ENCODE peak calls at places on chromosomes 5 and 9, in five cellular contexts. E is cardiac fibroblast, N is ovary, P is left ventricle myocardium inferior, H is foreskin fibroblast. Y is an unnamed sample.

GRCh38 chr5:92222449-92222848 is 839.3 kb upstream of the ARRDC3 start:
- DNase-seq in P (no peak), E (no peak), H (peak), N (no peak), Y (no peak)

GRCh38 chr9:84139296-84140100 is 158.9 kb downstream of the RMI1 start:
- DNase-seq in N (peak), P (no peak), H (peak), E (peak), Y (no peak)

GRCh38 chr9:91427873-91428272 is 4.2 kb upstream of the NFIL3 start:
- DNase-seq in E (peak), H (peak), N (no peak), P (no peak), Y (no peak)

GRCh38 chr5:14557840-14558239 is 23.8 kb upstream of the OTULINL start:
- DNase-seq in N (no peak), P (no peak), H (no peak), E (no peak), Y (no peak)

GRCh38 chr9:137167752-137168574 is 1.9 kb downstream of the LRRC26 start:
- DNase-seq in N (peak), P (no peak), H (peak), E (no peak), Y (no peak)

GRCh38 chr5:6188344-6188743 is 190.0 kb downstream of the MED10 start:
- DNase-seq in N (no peak), H (no peak), P (no peak), E (no peak), Y (no peak)

GRCh38 chr5:17315710-17316221 is 98.3 kb downstream of the BASP1 start:
- DNase-seq in H (peak), E (peak), N (no peak), P (no peak), Y (peak)

GRCh38 chr5:75566710-75567309 is 44.4 kb upstream of the ANKDD1B start:
- DNase-seq in E (peak), H (peak), P (no peak), N (no peak), Y (peak)

GRCh38 chr9:112914524-112914923 is 23.8 kb upstream of the SLC46A2 start:
- DNase-seq in P (no peak), N (no peak), H (no peak), E (no peak), Y (no peak)

DNA sequence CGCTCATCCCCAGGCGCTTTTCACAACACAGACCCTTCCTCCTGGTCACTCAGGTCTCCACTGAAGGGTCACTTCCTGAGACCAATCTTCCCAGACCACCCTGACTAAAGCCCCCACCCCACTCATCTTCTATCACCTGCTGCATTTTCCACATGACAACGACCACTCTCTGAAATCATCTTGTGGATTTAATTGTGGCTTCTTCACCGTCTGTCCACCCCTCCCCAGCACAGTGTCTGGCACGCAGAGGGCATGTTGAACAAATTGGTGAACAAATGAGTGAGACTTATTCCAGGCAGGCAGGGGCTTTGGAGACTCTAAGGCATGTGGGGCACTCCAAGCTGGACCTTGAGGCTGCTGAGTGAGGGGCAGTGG is 8.8 kb downstream of the BARX1 start:
- DNase-seq in E (no peak), H (no peak), N (no peak), P (no peak), Y (no peak)
- H3K4me3 ChIP-seq in E (no peak), H (no peak), N (no peak), P (peak), Y (no peak)

GRCh38 chr5:139389701-139390638 is at the start of gene MZB1:
- DNase-seq in H (no peak), N (no peak), E (no peak), P (no peak), Y (no peak)

GRCh38 chr5:139390639-139391569 is 1.2 kb upstream of the MZB1 start:
- DNase-seq in E (no peak), P (no peak), N (peak), H (no peak), Y (no peak)

GRCh38 chr5:139392678-139393496 is 2.0 kb downstream of the PROB1 start:
- DNase-seq in P (peak), N (no peak), E (no peak), H (peak), Y (no peak)

GRCh38 chr5:139392324-139392677 is 2.6 kb upstream of the MZB1 start:
- DNase-seq in E (no peak), P (no peak), N (no peak), H (no peak), Y (no peak)

DNA sequence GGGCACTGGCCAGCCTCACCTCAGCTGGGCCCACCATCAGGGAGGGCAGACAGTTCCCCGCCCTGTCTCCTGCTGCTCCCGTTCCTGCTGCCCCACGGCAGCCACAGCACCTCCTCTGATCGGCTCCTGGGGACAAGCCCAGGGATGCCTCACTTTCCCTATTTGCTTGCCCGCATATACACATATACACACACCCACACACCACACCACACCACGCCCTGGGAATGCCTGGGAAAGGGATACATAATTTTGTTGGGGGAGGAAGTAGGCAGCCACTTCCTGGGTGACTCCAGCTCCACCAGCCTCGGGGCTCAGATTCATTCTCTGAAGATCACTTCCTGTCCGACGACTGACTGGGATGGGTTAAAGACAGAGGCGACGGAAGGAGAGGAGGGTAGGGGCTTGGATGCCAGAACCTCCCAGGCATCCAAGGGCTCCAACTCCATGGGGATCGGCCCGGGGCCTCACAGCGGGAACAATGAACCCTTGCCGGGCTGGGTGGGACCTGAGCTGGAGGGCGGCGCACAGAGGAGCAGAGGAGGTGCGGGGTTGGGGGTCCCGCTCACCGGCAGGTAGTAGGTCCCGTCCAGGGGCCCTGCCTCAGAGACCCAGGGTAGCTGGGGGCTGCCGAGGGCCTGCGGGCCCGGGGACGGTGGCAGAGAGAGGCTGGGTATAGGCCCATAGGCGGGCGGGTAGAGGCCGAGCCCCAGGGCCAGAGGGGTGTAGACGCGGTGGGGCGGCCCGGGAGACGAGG is 2.0 kb upstream of the MZB1 start:
- DNase-seq in E (peak), H (peak), N (no peak), P (no peak), Y (no peak)
- H3K4me3 ChIP-seq in E (no peak), H (peak), N (no peak), P (peak), Y (no peak)

DNA sequence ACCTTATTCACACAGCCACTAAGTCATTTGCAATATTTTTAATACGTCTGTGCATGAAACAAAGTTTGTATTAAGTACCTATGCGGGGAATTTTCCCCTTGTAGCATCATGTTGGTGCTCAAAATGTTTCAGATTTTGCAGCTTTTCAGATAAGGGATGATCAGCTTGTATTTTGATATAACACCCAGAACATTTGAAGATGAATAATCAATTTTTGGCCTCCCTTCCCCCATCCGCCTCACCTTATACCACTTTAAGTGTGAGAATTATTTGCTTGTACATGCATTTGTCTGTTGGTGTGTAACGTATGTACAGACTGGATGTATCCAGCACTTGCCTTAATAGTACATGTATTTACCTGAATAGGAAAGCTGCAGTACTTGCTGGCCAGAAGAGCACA is 1.7 kb downstream of the JAK2 start:
- DNase-seq in E (no peak), H (no peak), P (no peak), N (no peak), Y (no peak)
- H3K4me3 ChIP-seq in E (peak), H (peak), P (peak), N (peak), Y (peak)

GRCh38 chr9:120474579-120475243 is 105.3 kb downstream of the CDK5RAP2 start:
- DNase-seq in E (peak), H (peak), P (no peak), N (no peak), Y (no peak)

GRCh38 chr9:120475341-120475740 is 104.6 kb downstream of the CDK5RAP2 start:
- DNase-seq in N (peak), H (peak), P (no peak), E (peak), Y (no peak)

GRCh38 chr9:120478208-120478607 is 101.8 kb downstream of the CDK5RAP2 start:
- DNase-seq in E (peak), P (no peak), N (no peak), H (peak), Y (no peak)

GRCh38 chr9:120477534-120478001 is 102.4 kb downstream of the CDK5RAP2 start:
- DNase-seq in E (peak), P (peak), H (peak), N (peak), Y (peak)

DNA sequence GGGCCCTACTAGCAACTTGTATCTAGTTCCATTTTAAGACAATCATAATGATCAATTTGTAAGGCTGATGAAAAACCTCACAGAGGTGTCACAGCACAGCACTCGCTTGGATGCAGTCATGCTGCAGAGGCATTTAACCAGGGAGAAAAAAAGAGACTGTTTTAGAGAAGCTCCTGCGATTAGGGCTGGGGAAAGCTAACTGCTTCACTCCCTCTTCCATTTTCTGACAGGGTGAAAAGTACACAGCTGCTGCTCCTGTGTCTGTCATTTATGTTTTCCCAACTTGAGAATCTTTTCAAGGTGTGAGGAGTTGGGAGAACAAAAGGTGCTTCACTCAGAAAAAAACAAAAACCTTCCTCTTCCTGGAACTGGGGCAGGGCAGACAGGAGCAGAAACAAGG is 106.3 kb downstream of the CDK5RAP2 start:
- DNase-seq in E (no peak), N (no peak), H (no peak), P (no peak), Y (no peak)
- H3K4me3 ChIP-seq in E (no peak), N (no peak), H (no peak), P (no peak), Y (no peak)

Y was measured in AG04450.